ENCODE peak calls at places on chromosomes 6 and 20, in ten cellular contexts. R, N, W, V, Q, Y, U, P, A and E are unnamed samples.

GRCh38 chr20:38150595-38151170 is 14.4 kb downstream of the TGM2 start:
- DNase-seq in W (no peak), U (no peak), Y (no peak), N (no peak), P (no peak), Q (no peak), A (no peak), V (no peak), R (no peak), E (no peak)

GRCh38 chr20:43994486-43995100 is 79.9 kb downstream of the TOX2 start:
- DNase-seq in N (no peak), Q (no peak), R (peak; percentile 36), V (no peak), P (peak; percentile 23), U (no peak), A (no peak), Y (no peak), W (no peak), E (no peak)

GRCh38 chr6:90209527-90209926 is 87.1 kb downstream of the BACH2 start:
- DNase-seq in Q (no peak), R (no peak), P (no peak), Y (no peak), A (no peak), N (no peak), W (no peak), V (peak; percentile 47), U (no peak), E (peak; percentile 50)

GRCh38 chr6:136085370-136086115 is 164.6 kb downstream of the MTFR2 start:
- DNase-seq in R (no peak), Y (no peak), W (no peak), U (no peak), P (peak; percentile 79), Q (no peak), A (no peak), N (no peak), V (no peak), E (no peak)

GRCh38 chr6:39082310-39082709 is 32.7 kb downstream of the SAYSD1 start:
- DNase-seq in Y (no peak), U (peak; percentile 39), W (no peak), P (no peak), R (no peak), A (no peak), N (no peak), Q (no peak), V (no peak), E (no peak)

GRCh38 chr20:38676576-38676975 is 47.7 kb upstream of the SLC32A1 start:
- DNase-seq in N (no peak), W (no peak), U (no peak), R (no peak), Q (no peak), Y (no peak), A (no peak), V (no peak), P (no peak), E (no peak)

GRCh38 chr6:165231581-165232276 is 77.7 kb downstream of the C6orf118 start:
- DNase-seq in A (no peak), Q (no peak), W (no peak), V (no peak), P (peak; percentile 42), N (no peak), R (peak; percentile 72), Y (no peak), U (peak; percentile 61), E (no peak)

GRCh38 chr6:55209059-55209458 is 34.7 kb downstream of the HCRTR2 start:
- DNase-seq in W (no peak), R (no peak), N (no peak), U (no peak), Y (no peak), Q (no peak), A (no peak), V (no peak), P (peak; percentile 10), E (no peak)

GRCh38 chr20:40636486-40636885 is 52.5 kb downstream of the MAFB start:
- DNase-seq in Q (no peak), R (no peak), A (no peak), N (no peak), P (no peak), V (no peak), U (no peak), Y (no peak), W (no peak), E (no peak)

GRCh38 chr6:98343004-98343403 is 491.4 kb upstream of the POU3F2 start:
- DNase-seq in Q (no peak), V (no peak), Y (no peak), N (no peak), A (no peak), P (no peak), R (no peak), U (no peak), W (no peak), E (no peak)

GRCh38 chr6:5190467-5190866 is 70.3 kb downstream of the LYRM4 start:
- DNase-seq in Q (no peak), N (peak; percentile 83), P (peak; percentile 95), R (peak; percentile 96), A (no peak), W (no peak), V (no peak), Y (no peak), U (no peak), E (no peak)

GRCh38 chr6:149046822-149047246 is 270.7 kb upstream of the TAB2 start:
- DNase-seq in A (no peak), Y (no peak), U (no peak), N (no peak), W (no peak), Q (no peak), V (no peak), R (no peak), P (peak; percentile 40), E (no peak)

GRCh38 chr6:26640806-26641205 is 18.7 kb downstream of the ZNF322 start:
- DNase-seq in W (no peak), P (no peak), Y (no peak), R (no peak), U (no peak), A (no peak), Q (no peak), V (no peak), N (no peak), E (no peak)

GRCh38 chr6:26651382-26651781 is 8.2 kb downstream of the ZNF322 start:
- DNase-seq in A (no peak), W (no peak), Y (no peak), N (no peak), R (no peak), P (no peak), U (no peak), V (no peak), Q (no peak), E (no peak)

GRCh38 chr6:26646074-26646473 is 13.5 kb downstream of the ZNF322 start:
- DNase-seq in R (no peak), N (no peak), Y (no peak), A (no peak), P (no peak), V (no peak), U (no peak), W (no peak), Q (no peak), E (no peak)
- H3K9me3 ChIP-seq in R (no peaks in the 10 kb centered on the region), N (peaks cover 21% of the 10 kb centered on the region), Y (no peaks in the 10 kb centered on the region), A (no peaks in the 10 kb centered on the region), P (peaks cover 19% of the 10 kb centered on the region), V (peaks cover 4% of the 10 kb centered on the region), U (peaks cover 67% of the 10 kb centered on the region), W (peaks cover 15% of the 10 kb centered on the region), Q (peaks cover 7% of the 10 kb centered on the region), E (no peaks in the 10 kb centered on the region)

DNA sequence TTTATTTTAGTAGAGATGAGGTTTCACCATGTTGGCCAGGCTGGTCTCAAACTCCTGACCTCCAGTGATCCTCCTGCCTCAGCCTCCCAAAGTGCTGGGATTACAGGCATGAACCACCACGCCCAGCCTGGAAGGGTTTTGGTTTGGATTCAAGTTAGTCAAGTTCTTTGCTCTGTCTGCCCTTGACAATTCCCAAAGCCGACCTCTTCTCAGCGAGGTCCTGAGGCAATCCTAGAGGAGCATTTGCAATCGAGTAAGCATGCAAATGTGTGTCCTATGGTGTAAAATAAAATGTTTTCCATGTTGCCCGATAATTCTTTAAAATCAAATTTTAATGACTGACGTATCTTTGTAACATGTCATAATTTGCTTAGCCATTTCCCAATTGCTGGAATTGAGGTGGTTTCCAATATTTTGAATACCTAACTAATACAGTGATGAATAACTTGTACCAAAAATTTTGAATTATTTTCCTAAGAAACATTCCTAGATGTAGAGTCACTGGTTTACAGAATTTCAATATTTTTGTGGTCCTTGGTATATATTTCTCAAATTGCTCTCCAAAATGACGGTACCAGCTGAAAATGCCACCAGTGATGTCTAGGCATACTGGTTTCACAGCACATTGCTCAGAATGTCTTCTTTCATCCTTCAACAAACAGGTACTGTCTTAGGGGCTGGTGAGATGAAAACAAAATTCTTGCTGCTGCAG is 38.7 kb downstream of the GTF2H5 start:
- DNase-seq in R (no peak), V (no peak), Q (no peak), Y (no peak), A (no peak), N (no peak), P (peak; percentile 10), W (no peak), U (no peak), E (no peak)
- H3K27ac ChIP-seq in R (no peak overlapping the region), V (no peak overlapping the region), Q (no peak overlapping the region), Y (no peak overlapping the region), A (no peak overlapping the region), N (no peak overlapping the region), P (peak overlapping the region; percentile 73), W (no peak overlapping the region), U (no peak overlapping the region), E (no peak overlapping the region)

GRCh38 chr6:156030053-156030452 is 574.4 kb upstream of the NOX3 start:
- DNase-seq in R (no peak), Q (no peak), N (no peak), Y (no peak), V (no peak), P (no peak), A (no peak), U (no peak), W (no peak), E (no peak)

GRCh38 chr6:156026543-156027268 is 571.1 kb upstream of the NOX3 start:
- DNase-seq in U (no peak), V (no peak), R (no peak), P (no peak), A (no peak), W (peak; percentile 53), N (no peak), Q (no peak), Y (no peak), E (no peak)

GRCh38 chr6:156031516-156031915 is 575.9 kb upstream of the NOX3 start:
- DNase-seq in W (no peak), A (no peak), P (no peak), U (no peak), V (no peak), Q (no peak), N (no peak), Y (no peak), R (no peak), E (no peak)

GRCh38 chr6:156028310-156029131 is 572.9 kb upstream of the NOX3 start:
- DNase-seq in V (no peak), W (no peak), R (no peak), Y (no peak), Q (no peak), U (no peak), A (no peak), N (no peak), P (no peak), E (no peak)

GRCh38 chr6:156029296-156029985 is 573.8 kb upstream of the NOX3 start:
- DNase-seq in A (no peak), N (no peak), Y (no peak), R (no peak), Q (no peak), U (no peak), W (no peak), V (no peak), P (no peak), E (no peak)
- H3K9me3 ChIP-seq in A (no peaks in the 10 kb centered on the region), N (no peaks in the 10 kb centered on the region), Y (peaks cover 1% of the 10 kb centered on the region), R (no peaks in the 10 kb centered on the region), Q (no peaks in the 10 kb centered on the region), U (peaks cover 15% of the 10 kb centered on the region), W (peaks cover 15% of the 10 kb centered on the region), V (peaks cover 5% of the 10 kb centered on the region), P (peaks cover 3% of the 10 kb centered on the region), E (no peaks in the 10 kb centered on the region)

GRCh38 chr20:10453241-10453640 is 18.1 kb downstream of the SLX4IP start:
- DNase-seq in Y (no peak), U (no peak), P (no peak), R (no peak), N (no peak), V (peak; percentile 12), W (no peak), Q (no peak), A (no peak), E (no peak)
- H3K27ac ChIP-seq in Y (no peak overlapping the region), U (no peak overlapping the region), P (no peak overlapping the region), R (no peak overlapping the region), N (no peak overlapping the region), V (peak overlapping the region; percentile 14), W (no peak overlapping the region), Q (no peak overlapping the region), A (no peak overlapping the region), E (no peak overlapping the region)